ENCODE peak calls at places on chromosomes 3 and 15, in six cellular contexts. One of them, this sample, is unnamed.

GRCh38 chr3:132242095-132242494 is 75.1 kb upstream of the ACP3 start:
- DNase-seq in sigmoid colon: no peak
- DNase-seq in CD8-positive, alpha-beta T cell: no peak
- DNase-seq in A549: no peak
- DNase-seq in progenitor cell of endocrine pancreas: no peak
- DNase-seq in cardiac fibroblast: no peak
- DNase-seq in this sample: no peak

GRCh38 chr3:46208167-46208704 is at the start of gene CCR1:
- DNase-seq in sigmoid colon: no peak
- DNase-seq in CD8-positive, alpha-beta T cell: no peak
- DNase-seq in A549: no peak
- DNase-seq in progenitor cell of endocrine pancreas: no peak
- DNase-seq in cardiac fibroblast: peak
- DNase-seq in this sample: peak

GRCh38 chr3:103372031-103372430 is 937.2 kb downstream of the ZPLD1 start:
- DNase-seq in sigmoid colon: no peak
- DNase-seq in CD8-positive, alpha-beta T cell: no peak
- DNase-seq in A549: no peak
- DNase-seq in progenitor cell of endocrine pancreas: no peak
- DNase-seq in cardiac fibroblast: no peak
- DNase-seq in this sample: no peak

GRCh38 chr3:173502983-173503568 is 105.5 kb downstream of the NLGN1 start:
- DNase-seq in sigmoid colon: no peak
- DNase-seq in CD8-positive, alpha-beta T cell: no peak
- DNase-seq in A549: no peak
- DNase-seq in progenitor cell of endocrine pancreas: no peak
- DNase-seq in cardiac fibroblast: peak
- DNase-seq in this sample: no peak

GRCh38 chr3:157103280-157103679 is 56.7 kb downstream of the CCNL1 start:
- DNase-seq in sigmoid colon: no peak
- DNase-seq in CD8-positive, alpha-beta T cell: no peak
- DNase-seq in A549: no peak
- DNase-seq in progenitor cell of endocrine pancreas: no peak
- DNase-seq in cardiac fibroblast: no peak
- DNase-seq in this sample: peak

GRCh38 chr3:170420307-170420821 is 1.7 kb downstream of the CLDN11 start:
- DNase-seq in sigmoid colon: no peak
- DNase-seq in CD8-positive, alpha-beta T cell: no peak
- DNase-seq in A549: no peak
- DNase-seq in progenitor cell of endocrine pancreas: no peak
- DNase-seq in cardiac fibroblast: peak
- DNase-seq in this sample: no peak

GRCh38 chr3:171542976-171543375 is 82.8 kb upstream of the TNIK start:
- DNase-seq in sigmoid colon: no peak
- DNase-seq in CD8-positive, alpha-beta T cell: no peak
- DNase-seq in A549: no peak
- DNase-seq in progenitor cell of endocrine pancreas: no peak
- DNase-seq in cardiac fibroblast: no peak
- DNase-seq in this sample: no peak

GRCh38 chr3:193130576-193130975 is 110.4 kb upstream of the PLAAT1 start:
- DNase-seq in sigmoid colon: no peak
- DNase-seq in CD8-positive, alpha-beta T cell: no peak
- DNase-seq in A549: no peak
- DNase-seq in progenitor cell of endocrine pancreas: no peak
- DNase-seq in cardiac fibroblast: no peak
- DNase-seq in this sample: no peak

GRCh38 chr3:54814224-54814623 is 113.6 kb downstream of the LRTM1 start:
- DNase-seq in sigmoid colon: no peak
- DNase-seq in CD8-positive, alpha-beta T cell: no peak
- DNase-seq in A549: no peak
- DNase-seq in progenitor cell of endocrine pancreas: no peak
- DNase-seq in cardiac fibroblast: no peak
- DNase-seq in this sample: no peak

GRCh38 chr15:81095690-81096365 is 38.2 kb upstream of the CFAP161 start:
- DNase-seq in sigmoid colon: no peak
- DNase-seq in CD8-positive, alpha-beta T cell: no peak
- DNase-seq in A549: no peak
- DNase-seq in progenitor cell of endocrine pancreas: no peak
- DNase-seq in cardiac fibroblast: no peak
- DNase-seq in this sample: no peak

GRCh38 chr15:86382341-86382740 is 302.7 kb downstream of the AGBL1 start:
- DNase-seq in sigmoid colon: no peak
- DNase-seq in CD8-positive, alpha-beta T cell: no peak
- DNase-seq in A549: no peak
- DNase-seq in progenitor cell of endocrine pancreas: no peak
- DNase-seq in cardiac fibroblast: no peak
- DNase-seq in this sample: no peak

GRCh38 chr3:157913751-157914150 is 192.5 kb downstream of the SHOX2 start:
- DNase-seq in sigmoid colon: no peak
- DNase-seq in CD8-positive, alpha-beta T cell: no peak
- DNase-seq in A549: no peak
- DNase-seq in progenitor cell of endocrine pancreas: no peak
- DNase-seq in cardiac fibroblast: peak
- DNase-seq in this sample: no peak

GRCh38 chr15:23397779-23398178 is 43.2 kb downstream of the GOLGA8S start:
- DNase-seq in sigmoid colon: no peak
- DNase-seq in CD8-positive, alpha-beta T cell: no peak
- DNase-seq in A549: no peak
- DNase-seq in progenitor cell of endocrine pancreas: no peak
- DNase-seq in cardiac fibroblast: no peak
- DNase-seq in this sample: no peak

DNA sequence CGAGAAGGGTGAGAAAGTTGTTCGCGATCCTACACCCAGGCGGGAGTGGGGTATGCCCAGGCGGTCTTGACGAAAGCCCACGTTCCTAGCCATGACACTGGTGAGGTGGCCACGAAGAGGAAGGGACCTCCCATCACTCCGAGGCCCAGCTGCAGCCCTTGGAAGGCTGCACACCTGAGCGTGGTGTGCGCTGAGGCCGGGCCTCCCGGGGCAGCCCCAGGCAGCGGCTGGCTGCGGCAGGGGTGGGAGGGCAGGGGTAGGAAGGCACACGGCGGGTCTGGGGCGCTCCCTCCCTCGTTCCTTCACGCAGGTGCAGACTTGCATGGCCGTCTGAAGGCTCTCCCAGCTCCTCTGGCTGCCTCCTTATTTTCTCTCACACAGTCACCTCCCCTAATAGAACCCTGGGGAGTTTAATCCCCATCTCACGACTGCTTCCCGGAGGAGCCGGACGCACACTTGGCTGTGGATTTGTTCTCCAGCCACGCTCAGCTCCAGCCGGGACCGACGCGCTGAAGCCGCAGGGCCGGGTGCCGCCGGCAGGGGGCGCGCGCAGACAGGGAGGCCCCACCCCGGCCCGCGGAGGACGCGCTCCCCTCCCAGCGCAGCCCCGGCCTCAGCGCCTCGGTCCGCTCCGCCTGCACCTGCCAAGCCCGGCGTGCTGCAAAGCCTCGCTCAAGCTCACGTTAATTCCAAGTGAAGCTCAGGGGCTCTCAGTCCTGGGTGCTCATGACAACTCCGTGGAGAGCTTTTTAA is 37.8 kb upstream of the MUC4 start:
- DNase-seq in sigmoid colon: no peak
- DNase-seq in CD8-positive, alpha-beta T cell: no peak
- DNase-seq in A549: peak
- DNase-seq in progenitor cell of endocrine pancreas: no peak
- DNase-seq in cardiac fibroblast: peak
- DNase-seq in this sample: no peak
- TF ChIP-seq CTCF in sigmoid colon: no peak
- TF ChIP-seq CTCF in CD8-positive, alpha-beta T cell: no peak
- TF ChIP-seq CTCF in A549: peak
- TF ChIP-seq CTCF in progenitor cell of endocrine pancreas: no peak
- TF ChIP-seq CTCF in cardiac fibroblast: peak
- TF ChIP-seq CTCF in this sample: no peak

GRCh38 chr3:122415762-122416654 is at the start of gene WDR5B:
- DNase-seq in sigmoid colon: peak
- DNase-seq in CD8-positive, alpha-beta T cell: peak
- DNase-seq in A549: peak
- DNase-seq in progenitor cell of endocrine pancreas: peak
- DNase-seq in cardiac fibroblast: peak
- DNase-seq in this sample: peak
- TF ChIP-seq CTCF in sigmoid colon: peak
- TF ChIP-seq CTCF in CD8-positive, alpha-beta T cell: no peak
- TF ChIP-seq CTCF in A549: no peak
- TF ChIP-seq CTCF in progenitor cell of endocrine pancreas: peak
- TF ChIP-seq CTCF in cardiac fibroblast: no peak
- TF ChIP-seq CTCF in this sample: no peak

DNA sequence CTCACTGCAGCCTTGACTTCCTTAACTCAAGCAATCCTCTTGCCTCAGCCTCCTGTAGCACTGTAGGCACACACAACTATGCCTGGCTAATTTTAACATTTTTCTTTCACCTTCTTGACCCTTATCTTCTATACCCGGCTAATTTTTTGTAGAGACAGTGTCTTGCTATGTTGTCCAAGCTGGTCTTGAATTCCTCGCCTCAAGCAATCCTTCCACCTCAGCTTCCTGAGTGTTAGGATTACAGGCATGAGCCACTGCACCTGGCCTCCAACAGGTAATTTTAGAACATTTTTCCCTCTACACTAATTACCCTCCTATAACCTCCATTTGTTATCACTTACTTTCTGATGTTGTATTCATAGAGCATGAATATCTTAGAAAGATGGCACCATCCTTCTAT is 60.3 kb downstream of the SPG11 start:
- DNase-seq in sigmoid colon: no peak
- DNase-seq in CD8-positive, alpha-beta T cell: no peak
- DNase-seq in A549: no peak
- DNase-seq in progenitor cell of endocrine pancreas: no peak
- DNase-seq in cardiac fibroblast: no peak
- DNase-seq in this sample: no peak
- TF ChIP-seq CTCF in sigmoid colon: no peak
- TF ChIP-seq CTCF in CD8-positive, alpha-beta T cell: no peak
- TF ChIP-seq CTCF in A549: no peak
- TF ChIP-seq CTCF in progenitor cell of endocrine pancreas: no peak
- TF ChIP-seq CTCF in cardiac fibroblast: no peak
- TF ChIP-seq CTCF in this sample: no peak

GRCh38 chr3:10707089-10707983 is 108.7 kb upstream of the SLC6A11 start:
- DNase-seq in sigmoid colon: no peak
- DNase-seq in CD8-positive, alpha-beta T cell: no peak
- DNase-seq in A549: no peak
- DNase-seq in progenitor cell of endocrine pancreas: peak
- DNase-seq in cardiac fibroblast: no peak
- DNase-seq in this sample: peak
- TF ChIP-seq CTCF in sigmoid colon: no peak
- TF ChIP-seq CTCF in CD8-positive, alpha-beta T cell: no peak
- TF ChIP-seq CTCF in A549: no peak
- TF ChIP-seq CTCF in progenitor cell of endocrine pancreas: peak
- TF ChIP-seq CTCF in cardiac fibroblast: no peak
- TF ChIP-seq CTCF in this sample: no peak

GRCh38 chr3:114370537-114371174 is 76.8 kb downstream of the TIGIT start:
- DNase-seq in sigmoid colon: no peak
- DNase-seq in CD8-positive, alpha-beta T cell: no peak
- DNase-seq in A549: no peak
- DNase-seq in progenitor cell of endocrine pancreas: no peak
- DNase-seq in cardiac fibroblast: no peak
- DNase-seq in this sample: no peak
- TF ChIP-seq CTCF in sigmoid colon: no peak
- TF ChIP-seq CTCF in CD8-positive, alpha-beta T cell: no peak
- TF ChIP-seq CTCF in A549: no peak
- TF ChIP-seq CTCF in progenitor cell of endocrine pancreas: peak
- TF ChIP-seq CTCF in cardiac fibroblast: peak
- TF ChIP-seq CTCF in this sample: no peak

DNA sequence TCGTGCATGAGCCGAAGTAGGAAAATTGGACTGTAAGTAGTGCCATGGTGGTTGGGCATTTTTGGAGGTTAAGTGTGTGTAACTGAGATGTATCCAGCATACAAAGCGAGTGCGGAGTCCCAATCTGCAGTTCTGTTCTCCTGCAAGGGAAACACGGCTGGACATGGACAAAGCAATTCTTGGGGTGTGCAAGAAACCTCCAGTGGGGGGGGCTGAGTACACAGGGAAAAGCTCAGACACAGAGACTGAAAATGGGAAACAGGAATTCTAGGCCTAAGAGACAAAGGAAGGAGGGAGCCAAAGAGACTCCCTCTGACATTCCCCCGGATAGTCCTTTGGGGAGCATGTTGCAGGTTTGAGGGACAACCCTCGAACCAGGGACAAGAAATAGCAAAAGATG is 83.2 kb upstream of the PLSCR4 start:
- DNase-seq in sigmoid colon: no peak
- DNase-seq in CD8-positive, alpha-beta T cell: no peak
- DNase-seq in A549: no peak
- DNase-seq in progenitor cell of endocrine pancreas: no peak
- DNase-seq in cardiac fibroblast: peak
- DNase-seq in this sample: no peak
- TF ChIP-seq CTCF in sigmoid colon: no peak
- TF ChIP-seq CTCF in CD8-positive, alpha-beta T cell: no peak
- TF ChIP-seq CTCF in A549: peak
- TF ChIP-seq CTCF in progenitor cell of endocrine pancreas: no peak
- TF ChIP-seq CTCF in cardiac fibroblast: peak
- TF ChIP-seq CTCF in this sample: no peak

GRCh38 chr15:33076937-33077336 is 117.6 kb downstream of the FMN1 start:
- DNase-seq in sigmoid colon: no peak
- DNase-seq in CD8-positive, alpha-beta T cell: no peak
- DNase-seq in A549: no peak
- DNase-seq in progenitor cell of endocrine pancreas: no peak
- DNase-seq in cardiac fibroblast: no peak
- DNase-seq in this sample: no peak
- TF ChIP-seq CTCF in sigmoid colon: no peak
- TF ChIP-seq CTCF in CD8-positive, alpha-beta T cell: no peak
- TF ChIP-seq CTCF in A549: no peak
- TF ChIP-seq CTCF in progenitor cell of endocrine pancreas: no peak
- TF ChIP-seq CTCF in cardiac fibroblast: no peak
- TF ChIP-seq CTCF in this sample: no peak

GRCh38 chr15:45087513-45087912 is 26.5 kb downstream of the DUOX2 start:
- DNase-seq in sigmoid colon: no peak
- DNase-seq in CD8-positive, alpha-beta T cell: no peak
- DNase-seq in A549: no peak
- DNase-seq in progenitor cell of endocrine pancreas: no peak
- DNase-seq in cardiac fibroblast: no peak
- DNase-seq in this sample: no peak
- TF ChIP-seq CTCF in sigmoid colon: no peak
- TF ChIP-seq CTCF in CD8-positive, alpha-beta T cell: no peak
- TF ChIP-seq CTCF in A549: no peak
- TF ChIP-seq CTCF in progenitor cell of endocrine pancreas: no peak
- TF ChIP-seq CTCF in cardiac fibroblast: no peak
- TF ChIP-seq CTCF in this sample: no peak